ENCODE peak calls at places on chromosomes 13 and 19, in ten cellular contexts. One of them, this sample, is unnamed.

GRCh38 chr13:46562581-46562980 is 9.6 kb downstream of the LRCH1 start:
- DNase-seq in GM12865: no peak
- DNase-seq in CD4-positive, alpha-beta T cell: no peak
- DNase-seq in mucosa of descending colon: no peak
- DNase-seq in neural crest cell: no peak
- DNase-seq in RWPE1: no peak
- DNase-seq in tibial nerve: no peak
- DNase-seq in body of pancreas: no peak
- DNase-seq in spleen: no peak
- DNase-seq in cardiac muscle cell: no peak
- DNase-seq in this sample: no peak

GRCh38 chr19:33260628-33261418 is 35.2 kb upstream of the SLC7A10 start:
- DNase-seq in RWPE1: no peak
- DNase-seq in CD4-positive, alpha-beta T cell: no peak
- DNase-seq in body of pancreas: no peak
- DNase-seq in spleen: peak
- DNase-seq in neural crest cell: no peak
- DNase-seq in tibial nerve: peak
- DNase-seq in cardiac muscle cell: no peak
- DNase-seq in mucosa of descending colon: no peak
- DNase-seq in GM12865: no peak
- DNase-seq in this sample: no peak

GRCh38 chr19:2337329-2337707 is 8.8 kb downstream of the SPPL2B start:
- DNase-seq in cardiac muscle cell: peak
- DNase-seq in spleen: no peak
- DNase-seq in tibial nerve: peak
- DNase-seq in RWPE1: no peak
- DNase-seq in body of pancreas: peak
- DNase-seq in mucosa of descending colon: no peak
- DNase-seq in CD4-positive, alpha-beta T cell: no peak
- DNase-seq in neural crest cell: peak
- DNase-seq in GM12865: no peak
- DNase-seq in this sample: no peak

GRCh38 chr19:6226012-6226411 is 53.8 kb downstream of the MLLT1 start:
- DNase-seq in cardiac muscle cell: no peak
- DNase-seq in mucosa of descending colon: no peak
- DNase-seq in tibial nerve: no peak
- DNase-seq in CD4-positive, alpha-beta T cell: no peak
- DNase-seq in RWPE1: no peak
- DNase-seq in body of pancreas: no peak
- DNase-seq in GM12865: no peak
- DNase-seq in neural crest cell: no peak
- DNase-seq in spleen: peak
- DNase-seq in this sample: no peak

GRCh38 chr13:72383646-72384045 is 343.8 kb downstream of the MZT1 start:
- DNase-seq in spleen: no peak
- DNase-seq in body of pancreas: no peak
- DNase-seq in CD4-positive, alpha-beta T cell: no peak
- DNase-seq in GM12865: no peak
- DNase-seq in tibial nerve: no peak
- DNase-seq in RWPE1: no peak
- DNase-seq in mucosa of descending colon: no peak
- DNase-seq in neural crest cell: no peak
- DNase-seq in cardiac muscle cell: no peak
- DNase-seq in this sample: no peak

GRCh38 chr13:34038326-34039068 is 220.5 kb downstream of the RFC3 start:
- DNase-seq in neural crest cell: no peak
- DNase-seq in CD4-positive, alpha-beta T cell: no peak
- DNase-seq in RWPE1: no peak
- DNase-seq in tibial nerve: no peak
- DNase-seq in cardiac muscle cell: no peak
- DNase-seq in mucosa of descending colon: no peak
- DNase-seq in body of pancreas: no peak
- DNase-seq in GM12865: peak
- DNase-seq in spleen: no peak
- DNase-seq in this sample: no peak

GRCh38 chr19:3151563-3152430 is 16.0 kb downstream of the GNA15 start:
- DNase-seq in GM12865: no peak
- DNase-seq in neural crest cell: no peak
- DNase-seq in spleen: peak
- DNase-seq in RWPE1: no peak
- DNase-seq in cardiac muscle cell: no peak
- DNase-seq in mucosa of descending colon: no peak
- DNase-seq in CD4-positive, alpha-beta T cell: no peak
- DNase-seq in tibial nerve: no peak
- DNase-seq in body of pancreas: no peak
- DNase-seq in this sample: no peak

GRCh38 chr13:32804673-32805260 is 211.5 kb upstream of the KL start:
- DNase-seq in CD4-positive, alpha-beta T cell: no peak
- DNase-seq in tibial nerve: no peak
- DNase-seq in cardiac muscle cell: peak
- DNase-seq in RWPE1: no peak
- DNase-seq in spleen: no peak
- DNase-seq in GM12865: no peak
- DNase-seq in mucosa of descending colon: no peak
- DNase-seq in body of pancreas: no peak
- DNase-seq in neural crest cell: no peak
- DNase-seq in this sample: no peak

GRCh38 chr13:80550856-80551532 is 210.1 kb upstream of the SPRY2 start:
- DNase-seq in body of pancreas: no peak
- DNase-seq in cardiac muscle cell: peak
- DNase-seq in tibial nerve: no peak
- DNase-seq in mucosa of descending colon: no peak
- DNase-seq in neural crest cell: no peak
- DNase-seq in CD4-positive, alpha-beta T cell: no peak
- DNase-seq in spleen: no peak
- DNase-seq in GM12865: no peak
- DNase-seq in RWPE1: no peak
- DNase-seq in this sample: no peak

GRCh38 chr13:66208589-66208988 is 1021.5 kb downstream of the PCDH9 start:
- DNase-seq in mucosa of descending colon: no peak
- DNase-seq in CD4-positive, alpha-beta T cell: no peak
- DNase-seq in cardiac muscle cell: no peak
- DNase-seq in tibial nerve: no peak
- DNase-seq in spleen: no peak
- DNase-seq in GM12865: no peak
- DNase-seq in body of pancreas: no peak
- DNase-seq in neural crest cell: no peak
- DNase-seq in RWPE1: no peak
- DNase-seq in this sample: no peak

GRCh38 chr13:50437252-50437651 is 406.2 kb downstream of the DLEU7 start:
- DNase-seq in mucosa of descending colon: no peak
- DNase-seq in CD4-positive, alpha-beta T cell: no peak
- DNase-seq in tibial nerve: no peak
- DNase-seq in body of pancreas: no peak
- DNase-seq in GM12865: no peak
- DNase-seq in RWPE1: no peak
- DNase-seq in spleen: no peak
- DNase-seq in neural crest cell: no peak
- DNase-seq in cardiac muscle cell: no peak
- DNase-seq in this sample: no peak

GRCh38 chr19:38650911-38651584 is 3.6 kb downstream of the ACTN4 start:
- DNase-seq in spleen: no peak
- DNase-seq in CD4-positive, alpha-beta T cell: no peak
- DNase-seq in cardiac muscle cell: peak
- DNase-seq in mucosa of descending colon: no peak
- DNase-seq in GM12865: no peak
- DNase-seq in neural crest cell: no peak
- DNase-seq in body of pancreas: no peak
- DNase-seq in tibial nerve: peak
- DNase-seq in RWPE1: peak
- DNase-seq in this sample: no peak

GRCh38 chr19:53879145-53880037 is 2.6 kb upstream of the PRKCG start:
- DNase-seq in spleen: peak
- DNase-seq in neural crest cell: peak
- DNase-seq in body of pancreas: peak
- DNase-seq in RWPE1: peak
- DNase-seq in GM12865: no peak
- DNase-seq in cardiac muscle cell: peak
- DNase-seq in tibial nerve: peak
- DNase-seq in mucosa of descending colon: peak
- DNase-seq in CD4-positive, alpha-beta T cell: peak
- DNase-seq in this sample: peak

GRCh38 chr13:43516401-43516826 is 270.4 kb downstream of the ENOX1 start:
- DNase-seq in neural crest cell: no peak
- DNase-seq in body of pancreas: no peak
- DNase-seq in tibial nerve: peak
- DNase-seq in spleen: no peak
- DNase-seq in RWPE1: no peak
- DNase-seq in cardiac muscle cell: peak
- DNase-seq in mucosa of descending colon: no peak
- DNase-seq in CD4-positive, alpha-beta T cell: no peak
- DNase-seq in GM12865: no peak
- DNase-seq in this sample: no peak

GRCh38 chr13:23865065-23865464 is 24.1 kb downstream of the MIPEP start:
- DNase-seq in cardiac muscle cell: peak
- DNase-seq in RWPE1: no peak
- DNase-seq in spleen: no peak
- DNase-seq in CD4-positive, alpha-beta T cell: no peak
- DNase-seq in body of pancreas: no peak
- DNase-seq in GM12865: no peak
- DNase-seq in neural crest cell: no peak
- DNase-seq in mucosa of descending colon: no peak
- DNase-seq in tibial nerve: no peak
- DNase-seq in this sample: no peak

GRCh38 chr19:51195316-51195586 is 29.6 kb upstream of the CD33 start:
- DNase-seq in neural crest cell: no peak
- DNase-seq in tibial nerve: no peak
- DNase-seq in GM12865: no peak
- DNase-seq in CD4-positive, alpha-beta T cell: no peak
- DNase-seq in mucosa of descending colon: no peak
- DNase-seq in spleen: no peak
- DNase-seq in RWPE1: no peak
- DNase-seq in body of pancreas: no peak
- DNase-seq in cardiac muscle cell: no peak
- DNase-seq in this sample: no peak

GRCh38 chr19:56637976-56638555 is 4.9 kb upstream of the SMIM17 start:
- DNase-seq in neural crest cell: peak
- DNase-seq in cardiac muscle cell: peak
- DNase-seq in spleen: no peak
- DNase-seq in mucosa of descending colon: peak
- DNase-seq in RWPE1: peak
- DNase-seq in body of pancreas: peak
- DNase-seq in GM12865: peak
- DNase-seq in CD4-positive, alpha-beta T cell: peak
- DNase-seq in tibial nerve: peak
- DNase-seq in this sample: peak

GRCh38 chr19:48466571-48467325 is 2.4 kb upstream of the CYTH2 start:
- DNase-seq in spleen: no peak
- DNase-seq in CD4-positive, alpha-beta T cell: no peak
- DNase-seq in GM12865: no peak
- DNase-seq in body of pancreas: no peak
- DNase-seq in neural crest cell: no peak
- DNase-seq in cardiac muscle cell: peak
- DNase-seq in RWPE1: no peak
- DNase-seq in tibial nerve: no peak
- DNase-seq in mucosa of descending colon: no peak
- DNase-seq in this sample: no peak

GRCh38 chr13:34752561-34752960 is 189.5 kb upstream of the NBEA start:
- DNase-seq in GM12865: no peak
- DNase-seq in tibial nerve: no peak
- DNase-seq in body of pancreas: no peak
- DNase-seq in CD4-positive, alpha-beta T cell: no peak
- DNase-seq in neural crest cell: no peak
- DNase-seq in mucosa of descending colon: no peak
- DNase-seq in cardiac muscle cell: no peak
- DNase-seq in RWPE1: no peak
- DNase-seq in spleen: no peak
- DNase-seq in this sample: no peak

GRCh38 chr13:111460548-111461444 is 140.4 kb downstream of the TEX29 start:
- DNase-seq in spleen: no peak
- DNase-seq in GM12865: peak
- DNase-seq in RWPE1: peak
- DNase-seq in mucosa of descending colon: no peak
- DNase-seq in body of pancreas: peak
- DNase-seq in cardiac muscle cell: peak
- DNase-seq in tibial nerve: peak
- DNase-seq in neural crest cell: peak
- DNase-seq in CD4-positive, alpha-beta T cell: no peak
- DNase-seq in this sample: peak
- TF ChIP-seq CTCF in spleen: no peak
- TF ChIP-seq CTCF in GM12865: no peak
- TF ChIP-seq CTCF in RWPE1: peak
- TF ChIP-seq CTCF in mucosa of descending colon: no peak
- TF ChIP-seq CTCF in body of pancreas: peak
- TF ChIP-seq CTCF in cardiac muscle cell: peak
- TF ChIP-seq CTCF in tibial nerve: peak
- TF ChIP-seq CTCF in neural crest cell: peak
- TF ChIP-seq CTCF in CD4-positive, alpha-beta T cell: no peak
- TF ChIP-seq CTCF in this sample: peak

GRCh38 chr19:36054119-36054732 is at the start of gene THAP8:
- DNase-seq in mucosa of descending colon: peak
- DNase-seq in spleen: peak
- DNase-seq in GM12865: peak
- DNase-seq in body of pancreas: peak
- DNase-seq in RWPE1: peak
- DNase-seq in neural crest cell: peak
- DNase-seq in cardiac muscle cell: peak
- DNase-seq in CD4-positive, alpha-beta T cell: peak
- DNase-seq in tibial nerve: peak
- DNase-seq in this sample: peak
- TF ChIP-seq CTCF in mucosa of descending colon: peak
- TF ChIP-seq CTCF in spleen: peak
- TF ChIP-seq CTCF in GM12865: peak
- TF ChIP-seq CTCF in body of pancreas: peak
- TF ChIP-seq CTCF in RWPE1: peak
- TF ChIP-seq CTCF in neural crest cell: peak
- TF ChIP-seq CTCF in cardiac muscle cell: peak
- TF ChIP-seq CTCF in CD4-positive, alpha-beta T cell: peak
- TF ChIP-seq CTCF in tibial nerve: peak
- TF ChIP-seq CTCF in this sample: peak

GRCh38 chr19:10820173-10820572 is 15.8 kb downstream of the TMED1 start:
- DNase-seq in neural crest cell: no peak
- DNase-seq in CD4-positive, alpha-beta T cell: no peak
- DNase-seq in RWPE1: no peak
- DNase-seq in body of pancreas: no peak
- DNase-seq in spleen: no peak
- DNase-seq in GM12865: no peak
- DNase-seq in mucosa of descending colon: no peak
- DNase-seq in tibial nerve: no peak
- DNase-seq in cardiac muscle cell: no peak
- DNase-seq in this sample: no peak
- TF ChIP-seq CTCF in neural crest cell: peak
- TF ChIP-seq CTCF in CD4-positive, alpha-beta T cell: no peak
- TF ChIP-seq CTCF in RWPE1: no peak
- TF ChIP-seq CTCF in body of pancreas: peak
- TF ChIP-seq CTCF in spleen: peak
- TF ChIP-seq CTCF in GM12865: no peak
- TF ChIP-seq CTCF in mucosa of descending colon: no peak
- TF ChIP-seq CTCF in tibial nerve: no peak
- TF ChIP-seq CTCF in cardiac muscle cell: no peak
- TF ChIP-seq CTCF in this sample: peak

DNA sequence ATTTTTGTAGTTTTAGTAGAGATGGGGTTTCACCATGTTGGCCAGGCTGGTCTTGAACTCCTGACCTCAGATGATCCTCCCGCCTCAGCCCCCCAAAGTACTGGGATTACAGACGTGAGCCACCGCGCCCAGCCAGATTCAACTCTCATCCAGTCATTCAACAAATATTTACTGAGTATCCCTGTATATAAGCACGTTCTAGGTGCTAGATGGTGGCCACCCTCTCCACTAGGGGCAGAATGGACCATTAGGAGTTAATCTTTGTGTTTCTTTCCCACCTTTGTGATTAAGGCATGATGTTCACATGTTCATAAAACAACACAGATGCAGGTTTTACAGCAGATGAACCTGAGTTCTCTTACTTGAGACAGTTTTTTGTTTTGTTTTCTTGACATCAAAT is 7.3 kb downstream of the SHKBP1 start:
- DNase-seq in mucosa of descending colon: no peak
- DNase-seq in body of pancreas: no peak
- DNase-seq in GM12865: no peak
- DNase-seq in cardiac muscle cell: no peak
- DNase-seq in neural crest cell: no peak
- DNase-seq in CD4-positive, alpha-beta T cell: no peak
- DNase-seq in tibial nerve: no peak
- DNase-seq in RWPE1: no peak
- DNase-seq in spleen: peak
- DNase-seq in this sample: no peak
- TF ChIP-seq CTCF in mucosa of descending colon: no peak
- TF ChIP-seq CTCF in body of pancreas: no peak
- TF ChIP-seq CTCF in GM12865: peak
- TF ChIP-seq CTCF in cardiac muscle cell: peak
- TF ChIP-seq CTCF in neural crest cell: peak
- TF ChIP-seq CTCF in CD4-positive, alpha-beta T cell: no peak
- TF ChIP-seq CTCF in tibial nerve: no peak
- TF ChIP-seq CTCF in RWPE1: no peak
- TF ChIP-seq CTCF in spleen: no peak
- TF ChIP-seq CTCF in this sample: peak